ENCODE peak calls at places on chromosomes 11 and 22, in six cellular contexts. E is SK-N-SH, A is heart right ventricle, Y is HAP-1, O is Caco-2, C is neural progenitor cell. L is an unnamed sample. For H3K36me3, the result is how much of the 10 kb centered on the place peaks cover.

GRCh38 chr22:28594784-28595324 is 84.8 kb downstream of the TTC28 start:
- DNase-seq in E (peak), A (no peak), Y (peak), O (no peak), C (peak), L (no peak)

GRCh38 chr22:30742291-30743256 is 47.9 kb downstream of the OSBP2 start:
- DNase-seq in E (no peak), A (no peak), Y (no peak), O (no peak), C (no peak), L (no peak)

GRCh38 chr22:24894220-24894975 is 52.1 kb downstream of the LHFPL7 start:
- DNase-seq in E (peak), A (peak), Y (no peak), O (peak), C (no peak), L (peak)

GRCh38 chr11:117438371-117439000 is 110.8 kb downstream of the CEP164 start:
- DNase-seq in E (no peak), A (no peak), Y (no peak), O (no peak), C (no peak), L (no peak)

GRCh38 chr11:134407321-134407828 is 4.7 kb downstream of the B3GAT1 start:
- DNase-seq in E (no peak), A (no peak), Y (no peak), O (no peak), C (no peak), L (no peak)

GRCh38 chr11:126160345-126161145 is 50.9 kb downstream of the RPUSD4 start:
- DNase-seq in E (peak), A (no peak), Y (no peak), O (no peak), C (peak), L (no peak)

GRCh38 chr22:30240541-30241417 is 5.8 kb downstream of the LIF start:
- DNase-seq in E (no peak), A (no peak), Y (no peak), O (no peak), C (no peak), L (no peak)

GRCh38 chr22:29457730-29458129 is 19.3 kb downstream of the RFPL1 start:
- DNase-seq in E (peak), A (no peak), Y (peak), O (peak), C (peak), L (no peak)

GRCh38 chr11:26992031-26992541 is 1.8 kb upstream of the FIBIN start:
- DNase-seq in E (no peak), A (no peak), Y (no peak), O (no peak), C (no peak), L (no peak)

GRCh38 chr22:21780259-21780658 is 44.7 kb upstream of the YPEL1 start:
- DNase-seq in E (no peak), A (no peak), Y (no peak), O (no peak), C (no peak), L (no peak)

GRCh38 chr22:21779444-21779843 is 43.9 kb upstream of the YPEL1 start:
- DNase-seq in E (no peak), A (no peak), Y (no peak), O (no peak), C (no peak), L (no peak)

GRCh38 chr22:21771631-21771976 is 36.0 kb upstream of the YPEL1 start:
- DNase-seq in E (no peak), A (no peak), Y (no peak), O (no peak), C (no peak), L (no peak)

GRCh38 chr22:21778705-21779363 is 43.2 kb upstream of the YPEL1 start:
- DNase-seq in E (no peak), A (no peak), Y (no peak), O (no peak), C (no peak), L (no peak)

GRCh38 chr22:21775061-21775460 is 39.5 kb upstream of the YPEL1 start:
- DNase-seq in E (no peak), A (no peak), Y (no peak), O (no peak), C (no peak), L (no peak)
- H3K36me3 ChIP-seq in E (under half), A (under half), Y (under half), O (under half), C (under half), L (under half)

GRCh38 chr22:42808516-42808915 is 48.6 kb downstream of the ARFGAP3 start:
- DNase-seq in E (no peak), A (no peak), Y (no peak), O (no peak), C (no peak), L (no peak)
- H3K36me3 ChIP-seq in E (under half), A (under half), Y (under half), O (under half), C (under half), L (half or more)

DNA sequence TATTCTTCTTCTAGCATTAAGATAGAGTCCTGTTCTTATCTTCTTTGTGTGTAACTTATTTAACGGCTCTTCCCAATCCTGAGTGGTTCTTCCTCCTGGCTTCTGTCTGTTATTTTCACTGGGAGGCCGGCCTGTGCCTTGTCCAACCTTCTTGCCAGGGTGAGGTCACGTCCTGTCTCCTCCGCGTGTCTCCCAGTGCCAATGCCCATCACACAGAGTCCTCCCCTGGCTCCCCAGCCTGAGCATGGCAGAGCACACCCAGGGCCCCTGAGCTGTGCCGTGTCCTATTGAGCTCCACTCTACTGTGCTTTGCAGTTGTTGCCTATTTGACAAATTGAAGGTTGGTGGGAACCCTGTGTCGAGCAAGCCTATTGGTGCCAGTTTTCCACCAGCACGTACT is 487.3 kb downstream of the BRD1 start:
- DNase-seq in E (no peak), A (no peak), Y (no peak), O (no peak), C (no peak), L (no peak)
- H3K36me3 ChIP-seq in E (under half), A (under half), Y (under half), O (under half), C (under half), L (under half)

GRCh38 chr11:108235192-108235591 is 12.3 kb downstream of the ATM start:
- DNase-seq in E (no peak), A (no peak), Y (no peak), O (no peak), C (no peak), L (no peak)
- H3K36me3 ChIP-seq in E (half or more), A (under half), Y (under half), O (under half), C (under half), L (under half)

GRCh38 chr22:20086101-20086599 is 6.1 kb downstream of the DGCR8 start:
- DNase-seq in E (no peak), A (no peak), Y (no peak), O (no peak), C (no peak), L (no peak)
- H3K36me3 ChIP-seq in E (half or more), A (under half), Y (half or more), O (under half), C (under half), L (half or more)

GRCh38 chr22:40421082-40421350 is 50.6 kb downstream of the SGSM3 start:
- DNase-seq in E (no peak), A (no peak), Y (no peak), O (no peak), C (no peak), L (no peak)
- H3K36me3 ChIP-seq in E (under half), A (under half), Y (under half), O (under half), C (under half), L (under half)

GRCh38 chr22:39176673-39177455 is 24.4 kb upstream of the CBX7 start:
- DNase-seq in E (no peak), A (no peak), Y (no peak), O (no peak), C (no peak), L (peak)
- H3K36me3 ChIP-seq in E (under half), A (under half), Y (under half), O (under half), C (under half), L (under half)

GRCh38 chr11:124983674-124984511 is 29.9 kb downstream of the CCDC15 start:
- DNase-seq in E (peak), A (no peak), Y (no peak), O (peak), C (no peak), L (no peak)

GRCh38 chr11:124988063-124988462 is 34.1 kb downstream of the CCDC15 start:
- DNase-seq in E (no peak), A (no peak), Y (no peak), O (no peak), C (no peak), L (no peak)

GRCh38 chr11:124987096-124987495 is 33.1 kb downstream of the CCDC15 start:
- DNase-seq in E (no peak), A (no peak), Y (no peak), O (no peak), C (peak), L (no peak)

GRCh38 chr11:124982043-124982442 is 28.0 kb downstream of the CCDC15 start:
- DNase-seq in E (no peak), A (no peak), Y (no peak), O (no peak), C (no peak), L (no peak)

DNA sequence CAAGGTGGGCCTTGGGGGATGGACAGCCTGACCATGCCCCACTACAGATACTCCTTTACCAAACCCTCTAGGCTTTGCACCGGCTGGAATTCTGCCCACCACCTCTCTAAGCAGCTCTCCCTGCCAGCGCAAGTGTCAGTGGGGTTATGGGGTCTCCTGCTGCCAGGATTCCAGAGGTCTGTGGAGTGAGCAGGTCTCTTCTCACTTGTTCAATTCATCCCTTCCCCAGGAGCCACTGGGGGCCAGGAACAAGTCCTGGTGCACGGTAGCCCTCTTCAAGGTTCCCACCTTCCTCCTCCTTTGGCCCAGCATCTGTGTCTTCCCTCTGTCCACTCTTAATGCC is 30.5 kb downstream of the CCDC15 start:
- DNase-seq in E (no peak), A (no peak), Y (no peak), O (no peak), C (no peak), L (peak)
- H3K36me3 ChIP-seq in E (under half), A (under half), Y (under half), O (under half), C (under half), L (under half)

GRCh38 chr22:38750638-38751037 is 5.2 kb downstream of the SUN2 start:
- DNase-seq in E (no peak), A (no peak), Y (no peak), O (no peak), C (no peak), L (peak)
- H3K36me3 ChIP-seq in E (under half), A (under half), Y (half or more), O (under half), C (under half), L (under half)

L was measured in pancreas.